ENCODE peak calls at places on chromosomes 6 and 20, in six cellular contexts. J, S, Z, F, Q and D are unnamed samples.

GRCh38 chr6:155524249-155524651 is 68.6 kb upstream of the NOX3 start:
- DNase-seq in J (no peak), S (peak), Z (peak), F (no peak), Q (no peak), D (no peak)

GRCh38 chr6:127855542-127856159 is 45.2 kb downstream of the THEMIS start:
- DNase-seq in J (peak), S (peak), Z (no peak), F (no peak), Q (peak), D (peak)

GRCh38 chr6:128731249-128732165 is 151.4 kb upstream of the LAMA2 start:
- DNase-seq in J (peak), S (peak), Z (no peak), F (no peak), Q (peak), D (peak)

GRCh38 chr6:89042664-89043063 is 37.9 kb upstream of the PNRC1 start:
- DNase-seq in J (no peak), S (no peak), Z (no peak), F (no peak), Q (no peak), D (no peak)

GRCh38 chr6:66435321-66435720 is 728.3 kb upstream of the EYS start:
- DNase-seq in J (no peak), S (no peak), Z (no peak), F (no peak), Q (no peak), D (no peak)

GRCh38 chr20:40960521-40960956 is 68.1 kb upstream of the TOP1 start:
- DNase-seq in J (no peak), S (peak), Z (no peak), F (no peak), Q (no peak), D (no peak)

GRCh38 chr6:3643921-3644320 is 107.6 kb downstream of the PXDC1 start:
- DNase-seq in J (no peak), S (no peak), Z (no peak), F (no peak), Q (no peak), D (no peak)

GRCh38 chr6:21264288-21264818 is 329.2 kb upstream of the SOX4 start:
- DNase-seq in J (no peak), S (no peak), Z (peak), F (no peak), Q (no peak), D (no peak)

GRCh38 chr20:22288957-22289356 is 295.4 kb downstream of the FOXA2 start:
- DNase-seq in J (no peak), S (no peak), Z (no peak), F (no peak), Q (no peak), D (no peak)

GRCh38 chr6:6851059-6851658 is 256.6 kb upstream of the RREB1 start:
- DNase-seq in J (peak), S (peak), Z (no peak), F (peak), Q (peak), D (no peak)

GRCh38 chr20:21225215-21225947 is 77.8 kb upstream of the XRN2 start:
- DNase-seq in J (no peak), S (no peak), Z (no peak), F (no peak), Q (no peak), D (no peak)

GRCh38 chr6:158688860-158689259 is 39.0 kb downstream of the SYTL3 start:
- DNase-seq in J (no peak), S (no peak), Z (no peak), F (no peak), Q (no peak), D (no peak)

GRCh38 chr6:56749632-56750151 is 107.0 kb upstream of the DST start:
- DNase-seq in J (no peak), S (peak), Z (no peak), F (no peak), Q (no peak), D (no peak)

GRCh38 chr6:121615493-121615892 is 180.0 kb downstream of the GJA1 start:
- DNase-seq in J (no peak), S (no peak), Z (no peak), F (no peak), Q (no peak), D (no peak)

GRCh38 chr6:17381429-17382147 is 11.8 kb upstream of the CAP2 start:
- DNase-seq in J (peak), S (peak), Z (no peak), F (no peak), Q (peak), D (peak)

GRCh38 chr6:41614713-41615112 is 23.6 kb upstream of the MDFI start:
- DNase-seq in J (no peak), S (no peak), Z (no peak), F (no peak), Q (no peak), D (no peak)

GRCh38 chr6:169994734-169995133 is 243.3 kb downstream of the ERMARD start:
- DNase-seq in J (no peak), S (no peak), Z (no peak), F (no peak), Q (no peak), D (no peak)

GRCh38 chr6:34475167-34476047 is 9.5 kb downstream of the PACSIN1 start:
- DNase-seq in J (no peak), S (no peak), Z (no peak), F (no peak), Q (no peak), D (no peak)

GRCh38 chr6:88077305-88077704 is 29.7 kb downstream of the SPACA1 start:
- DNase-seq in J (no peak), S (no peak), Z (no peak), F (no peak), Q (no peak), D (no peak)

GRCh38 chr20:1803216-1804128 is 91.7 kb upstream of the SIRPA start:
- DNase-seq in J (peak), S (peak), Z (peak), F (peak), Q (peak), D (peak)

GRCh38 chr6:3825851-3826581 is 23.2 kb upstream of the FAM50B start:
- DNase-seq in J (peak), S (peak), Z (no peak), F (peak), Q (peak), D (peak)

GRCh38 chr6:112202639-112203341 is 51.6 kb downstream of the LAMA4 start:
- DNase-seq in J (no peak), S (no peak), Z (no peak), F (no peak), Q (no peak), D (no peak)

GRCh38 chr6:34536251-34536958 is 19.7 kb downstream of the SPDEF start:
- DNase-seq in J (no peak), S (no peak), Z (peak), F (no peak), Q (no peak), D (no peak)

GRCh38 chr6:10033223-10033829 is 381.5 kb downstream of the TFAP2A start:
- DNase-seq in J (no peak), S (no peak), Z (peak), F (no peak), Q (no peak), D (no peak)